ENCODE peak calls at places on chromosome 17, in nine cellular contexts. X is WTC11, A is SK-N-SH, F is A549, K is K562, G is HepG2, S is endothelial cell of umbilical vein, M is HCT116, O is GM12878. P is an unnamed sample.

GRCh38 chr17:83068641-83069570 is 10.5 kb upstream of the METRNL start:
- DNase-seq in X (no peak), A (no peak), F (no peak), K (no peak), G (no peak), S (no peak), M (no peak), O (no peak), P (no peak)

GRCh38 chr17:80441133-80441578 is 26.2 kb downstream of the ENDOV start:
- DNase-seq in X (peak), A (peak), F (peak), K (peak), G (peak), S (peak), M (no peak), O (no peak), P (peak)

GRCh38 chr17:14559720-14560119 is 258.8 kb downstream of the HS3ST3B1 start:
- DNase-seq in X (no peak), A (no peak), F (no peak), K (no peak), G (no peak), S (no peak), M (no peak), O (no peak), P (no peak)

GRCh38 chr17:81165246-81166032 is at the start of gene PVALEF:
- DNase-seq in X (peak), A (no peak), F (peak), K (no peak), G (peak), S (no peak), M (no peak), O (no peak), P (no peak)

GRCh38 chr17:60656499-60656898 is 21.2 kb upstream of the BCAS3 start:
- DNase-seq in X (no peak), A (no peak), F (no peak), K (peak), G (no peak), S (no peak), M (no peak), O (no peak), P (no peak)

GRCh38 chr17:13725286-13725990 is 123.7 kb upstream of the HS3ST3A1 start:
- DNase-seq in X (no peak), A (no peak), F (no peak), K (no peak), G (peak), S (no peak), M (no peak), O (no peak), P (peak)

GRCh38 chr17:48555183-48555615 is 10.3 kb upstream of the HOXB2 start:
- DNase-seq in X (no peak), A (no peak), F (peak), K (no peak), G (no peak), S (peak), M (no peak), O (no peak), P (peak)

GRCh38 chr17:37089998-37090397 is 141.2 kb downstream of the AATF start:
- DNase-seq in X (no peak), A (no peak), F (no peak), K (no peak), G (no peak), S (peak), M (no peak), O (peak), P (peak)

GRCh38 chr17:14515015-14515414 is 214.1 kb downstream of the HS3ST3B1 start:
- DNase-seq in X (no peak), A (no peak), F (no peak), K (no peak), G (no peak), S (no peak), M (no peak), O (no peak), P (no peak)

GRCh38 chr17:72530409-72530808 is 409.6 kb downstream of the SOX9 start:
- DNase-seq in X (no peak), A (no peak), F (no peak), K (no peak), G (no peak), S (no peak), M (no peak), O (no peak), P (no peak)

GRCh38 chr17:67605259-67605912 is 112.3 kb upstream of the NOL11 start:
- DNase-seq in X (no peak), A (peak), F (no peak), K (no peak), G (no peak), S (no peak), M (no peak), O (no peak), P (no peak)

GRCh38 chr17:55814377-55814776 is 63.5 kb downstream of the PCTP start:
- DNase-seq in X (no peak), A (no peak), F (no peak), K (no peak), G (no peak), S (peak), M (no peak), O (no peak), P (no peak)

GRCh38 chr17:34895388-34895787 is 65.9 kb downstream of the CCT6B start:
- DNase-seq in X (peak), A (no peak), F (no peak), K (no peak), G (no peak), S (no peak), M (no peak), O (no peak), P (no peak)

GRCh38 chr17:77841742-77842141 is 116.8 kb upstream of the TNRC6C start:
- DNase-seq in X (no peak), A (no peak), F (no peak), K (no peak), G (no peak), S (no peak), M (no peak), O (no peak), P (no peak)

GRCh38 chr17:60971515-60972369 is 294.1 kb downstream of the BCAS3 start:
- DNase-seq in X (peak), A (peak), F (peak), K (peak), G (peak), S (peak), M (peak), O (peak), P (peak)

GRCh38 chr17:80203448-80204092 is 16.6 kb downstream of the SGSH start:
- DNase-seq in X (no peak), A (no peak), F (no peak), K (no peak), G (no peak), S (no peak), M (no peak), O (no peak), P (peak)

GRCh38 chr17:14354807-14355206 is 53.9 kb downstream of the HS3ST3B1 start:
- DNase-seq in X (no peak), A (no peak), F (no peak), K (no peak), G (no peak), S (no peak), M (no peak), O (no peak), P (no peak)

GRCh38 chr17:79005063-79005861 is 4.3 kb downstream of the CANT1 start:
- DNase-seq in X (no peak), A (no peak), F (no peak), K (no peak), G (no peak), S (peak), M (no peak), O (no peak), P (no peak)

GRCh38 chr17:37079735-37080134 is 131.0 kb downstream of the AATF start:
- DNase-seq in X (no peak), A (no peak), F (no peak), K (no peak), G (no peak), S (no peak), M (no peak), O (no peak), P (peak)

GRCh38 chr17:67637901-67638641 is 79.7 kb upstream of the NOL11 start:
- DNase-seq in X (no peak), A (no peak), F (no peak), K (no peak), G (no peak), S (no peak), M (peak), O (no peak), P (no peak)

GRCh38 chr17:10790491-10791401 is 13.2 kb downstream of the TMEM238L start:
- DNase-seq in X (no peak), A (no peak), F (no peak), K (no peak), G (no peak), S (no peak), M (no peak), O (no peak), P (no peak)

GRCh38 chr17:42441717-42442565 is 16.7 kb upstream of the ATP6V0A1 start:
- DNase-seq in X (no peak), A (no peak), F (no peak), K (no peak), G (peak), S (peak), M (no peak), O (no peak), P (no peak)

GRCh38 chr17:67431210-67432015 is 54.3 kb downstream of the PITPNC1 start:
- DNase-seq in X (no peak), A (no peak), F (peak), K (no peak), G (no peak), S (peak), M (peak), O (no peak), P (peak)

GRCh38 chr17:81229666-81229920 is 6.8 kb upstream of the CEP131 start:
- DNase-seq in X (no peak), A (no peak), F (no peak), K (no peak), G (no peak), S (no peak), M (no peak), O (no peak), P (no peak)

GRCh38 chr17:2017274-2017941 is 7.7 kb downstream of the RTN4RL1 start:
- DNase-seq in X (no peak), A (no peak), F (no peak), K (no peak), G (no peak), S (no peak), M (no peak), O (no peak), P (no peak)

GRCh38 chr17:8253801-8254200 is 4.7 kb downstream of the PFAS start:
- DNase-seq in X (no peak), A (no peak), F (no peak), K (no peak), G (no peak), S (peak), M (peak), O (no peak), P (no peak)

GRCh38 chr17:50511058-50511457 is 2.8 kb downstream of the MYCBPAP start:
- DNase-seq in X (no peak), A (no peak), F (no peak), K (no peak), G (no peak), S (no peak), M (no peak), O (peak), P (peak)

GRCh38 chr17:58586009-58586408 is 71.6 kb upstream of the MTMR4 start:
- DNase-seq in X (no peak), A (no peak), F (no peak), K (no peak), G (no peak), S (no peak), M (no peak), O (no peak), P (no peak)

GRCh38 chr17:61611323-61611722 is 20.3 kb upstream of the NACA2 start:
- DNase-seq in X (no peak), A (no peak), F (no peak), K (no peak), G (no peak), S (no peak), M (no peak), O (no peak), P (no peak)

GRCh38 chr17:78844301-78845005 is 3.8 kb upstream of the USP36 start:
- DNase-seq in X (no peak), A (no peak), F (no peak), K (no peak), G (no peak), S (peak), M (no peak), O (no peak), P (no peak)

GRCh38 chr17:7179317-7180254 is at the start of gene ASGR1:
- DNase-seq in X (no peak), A (no peak), F (no peak), K (no peak), G (peak), S (no peak), M (no peak), O (no peak), P (no peak)

GRCh38 chr17:7186241-7186640 is 7.1 kb upstream of the ASGR1 start:
- DNase-seq in X (no peak), A (no peak), F (peak), K (peak), G (peak), S (no peak), M (no peak), O (no peak), P (peak)

GRCh38 chr17:7184091-7184488 is 4.9 kb upstream of the ASGR1 start:
- DNase-seq in X (no peak), A (no peak), F (no peak), K (no peak), G (peak), S (no peak), M (no peak), O (no peak), P (no peak)

GRCh38 chr17:7183433-7184090 is 4.4 kb upstream of the ASGR1 start:
- DNase-seq in X (no peak), A (peak), F (no peak), K (no peak), G (peak), S (no peak), M (no peak), O (no peak), P (no peak)

GRCh38 chr17:7184647-7185046 is 5.5 kb upstream of the ASGR1 start:
- DNase-seq in X (no peak), A (no peak), F (no peak), K (no peak), G (no peak), S (no peak), M (no peak), O (no peak), P (no peak)
- TF ChIP-seq MAX in X (no peak), A (no peak), F (no peak), K (no peak), G (no peak), S (no peak), M (no peak), O (no peak), P (no peak)

DNA sequence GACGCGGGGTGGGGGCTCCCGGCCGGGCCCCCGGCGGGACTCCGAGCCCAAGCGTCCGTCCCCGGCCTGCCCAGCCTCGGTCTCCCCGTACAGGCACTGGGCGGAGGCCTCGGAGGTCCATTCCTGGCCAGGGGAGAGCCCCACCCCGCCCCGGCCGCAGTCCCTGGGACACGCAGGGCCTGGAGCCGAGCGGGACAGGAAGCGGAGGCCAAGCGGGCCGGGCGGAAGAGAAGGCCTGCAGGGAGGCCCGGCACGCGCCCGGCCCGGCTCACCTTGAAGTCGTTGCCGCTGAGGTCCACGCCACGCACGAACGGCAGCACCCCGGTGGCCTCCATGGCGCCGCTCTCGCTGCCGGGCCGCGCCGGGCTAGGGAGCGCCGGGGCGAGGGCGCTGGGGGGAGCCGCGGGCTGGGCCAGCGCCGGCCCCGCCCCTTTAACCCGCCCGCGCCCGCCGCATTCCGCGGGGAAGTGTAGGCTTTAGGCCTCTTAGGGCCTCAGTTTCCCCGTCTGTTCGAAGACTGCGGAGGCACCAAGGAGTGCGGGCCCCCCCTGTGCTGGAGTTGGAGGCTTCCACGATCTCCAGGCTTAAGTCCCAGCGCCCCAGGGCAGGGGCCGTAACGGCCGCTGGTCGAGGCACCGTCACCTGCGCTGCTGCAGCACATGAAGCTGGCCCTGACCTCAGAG is at the start of gene FLII:
- DNase-seq in X (peak), A (peak), F (peak), K (peak), G (peak), S (peak), M (no peak), O (no peak), P (peak)
- TF ChIP-seq MAX in X (peak), A (no peak), F (peak), K (no peak), G (peak), S (no peak), M (no peak), O (no peak), P (peak)

DNA sequence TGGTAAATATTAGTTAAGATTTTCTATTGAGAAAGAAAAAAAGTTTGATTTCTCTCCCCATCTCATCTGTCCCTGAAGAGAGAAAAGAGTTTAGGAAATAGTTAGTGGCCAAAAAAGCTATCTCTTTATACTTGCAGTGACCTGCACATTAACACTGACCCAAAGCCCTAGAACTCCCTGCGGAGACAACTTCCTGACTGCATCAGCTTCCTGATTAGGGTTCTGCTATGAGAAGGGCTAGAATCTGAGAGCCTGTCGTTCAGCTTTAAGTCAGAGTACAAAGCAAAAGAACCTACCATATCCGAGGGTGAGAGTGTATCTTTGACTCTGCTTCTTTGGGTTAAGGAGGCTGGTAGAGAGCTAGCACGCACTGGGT is 24.7 kb downstream of the LIMD2 start:
- DNase-seq in X (no peak), A (peak), F (no peak), K (no peak), G (no peak), S (peak), M (no peak), O (no peak), P (peak)
- TF ChIP-seq MAX in X (no peak), A (no peak), F (no peak), K (no peak), G (no peak), S (no peak), M (no peak), O (no peak), P (no peak)

GRCh38 chr17:74883241-74883750 is 10.1 kb downstream of the FADS6 start:
- DNase-seq in X (no peak), A (no peak), F (no peak), K (no peak), G (no peak), S (no peak), M (no peak), O (no peak), P (no peak)
- TF ChIP-seq MAX in X (no peak), A (no peak), F (no peak), K (no peak), G (no peak), S (no peak), M (no peak), O (no peak), P (no peak)

GRCh38 chr17:57484826-57485565 is 228.7 kb downstream of the MSI2 start:
- DNase-seq in X (no peak), A (no peak), F (no peak), K (no peak), G (no peak), S (no peak), M (no peak), O (no peak), P (no peak)
- TF ChIP-seq MAX in X (no peak), A (no peak), F (no peak), K (no peak), G (no peak), S (no peak), M (no peak), O (no peak), P (no peak)

GRCh38 chr17:73958453-73958852 is 245.0 kb upstream of the RPL38 start:
- DNase-seq in X (no peak), A (no peak), F (no peak), K (no peak), G (no peak), S (no peak), M (no peak), O (no peak), P (no peak)
- TF ChIP-seq MAX in X (no peak), A (no peak), F (no peak), K (no peak), G (no peak), S (no peak), M (no peak), O (no peak), P (no peak)

GRCh38 chr17:9431620-9432019 is 144.0 kb downstream of the STX8 start:
- DNase-seq in X (no peak), A (no peak), F (no peak), K (no peak), G (no peak), S (no peak), M (no peak), O (no peak), P (no peak)

GRCh38 chr17:9432121-9432866 is 143.3 kb downstream of the STX8 start:
- DNase-seq in X (no peak), A (no peak), F (no peak), K (no peak), G (no peak), S (no peak), M (no peak), O (peak), P (no peak)

GRCh38 chr17:9434502-9435113 is 141.0 kb downstream of the STX8 start:
- DNase-seq in X (no peak), A (no peak), F (no peak), K (no peak), G (no peak), S (no peak), M (no peak), O (no peak), P (no peak)

GRCh38 chr17:9435165-9435564 is 140.5 kb downstream of the STX8 start:
- DNase-seq in X (no peak), A (peak), F (no peak), K (no peak), G (no peak), S (no peak), M (no peak), O (no peak), P (no peak)

DNA sequence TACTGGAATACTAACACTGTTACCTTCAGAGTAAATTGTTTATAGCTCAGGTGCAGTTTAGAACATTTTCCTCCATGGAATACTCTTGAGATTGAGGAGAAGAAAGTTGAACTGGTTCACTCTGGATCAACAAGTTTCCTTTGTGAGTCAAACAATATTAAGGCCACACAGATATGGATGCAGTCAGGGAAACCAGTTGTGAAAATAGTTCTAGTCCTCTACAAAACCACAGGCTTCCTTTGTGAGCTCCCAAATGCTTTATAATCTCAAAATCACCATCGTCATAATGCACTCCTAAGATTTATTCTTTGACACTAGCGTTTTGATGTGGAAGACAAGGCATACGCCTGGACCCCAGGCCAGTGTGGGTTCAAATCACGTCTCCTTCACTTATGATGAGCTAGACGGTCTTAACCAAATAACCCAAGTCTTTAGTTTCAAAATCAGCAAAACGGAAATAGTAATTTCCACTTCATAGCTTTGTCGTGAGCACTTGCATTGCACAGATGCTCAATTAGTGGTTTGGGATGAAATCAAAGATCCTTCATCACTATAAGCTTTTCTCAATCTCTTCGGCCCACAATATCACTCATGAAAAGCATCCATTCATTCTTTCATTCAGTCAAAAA is 142.6 kb downstream of the STX8 start:
- DNase-seq in X (no peak), A (no peak), F (no peak), K (no peak), G (no peak), S (no peak), M (no peak), O (no peak), P (no peak)
- TF ChIP-seq MAX in X (no peak), A (no peak), F (no peak), K (no peak), G (no peak), S (no peak), M (no peak), O (no peak), P (no peak)

P was measured in NB4.